ENCODE peak calls at places on chromosomes 16 and 17, in seven cellular contexts. H, E, P, K, M, J and Q are unnamed samples.

GRCh38 chr16:13223666-13224065 is 322.3 kb downstream of the SHISA9 start:
- DNase-seq in P (no peak), K (no peak), J (no peak), E (no peak), M (no peak), H (no peak), Q (no peak)

GRCh38 chr16:9144106-9144505 is 52.7 kb downstream of the HAPSTR1 start:
- DNase-seq in M (no peak), P (no peak), K (no peak), H (peak; percentile 23), E (no peak), J (no peak), Q (no peak)

GRCh38 chr16:46748775-46749705 is 896 bp upstream of the MYLK3 start:
- DNase-seq in J (no peak), M (peak; percentile 30), K (peak; percentile 77), P (no peak), E (no peak), H (peak; percentile 92), Q (no peak)

GRCh38 chr17:43998552-43998951 is 5.9 kb upstream of the NAGS start:
- DNase-seq in J (no peak), P (no peak), K (no peak), H (no peak), M (no peak), E (no peak), Q (no peak)

GRCh38 chr17:81641825-81642489 is 5.0 kb downstream of the TSPAN10 start:
- DNase-seq in M (no peak), E (peak; percentile 92), K (no peak), H (no peak), P (no peak), J (no peak), Q (no peak)

GRCh38 chr16:15972046-15972868 is 22.8 kb downstream of the ABCC1 start:
- DNase-seq in J (no peak), K (no peak), H (no peak), P (no peak), M (no peak), E (no peak), Q (no peak)

GRCh38 chr16:27471661-27472060 is 69.7 kb downstream of the IL21R start:
- DNase-seq in E (no peak), K (no peak), H (no peak), M (no peak), P (no peak), J (no peak), Q (no peak)

GRCh38 chr17:80817861-80818260 is 173.8 kb upstream of the CHMP6 start:
- DNase-seq in J (no peak), M (peak; percentile 35), E (peak; percentile 38), K (no peak), H (peak; percentile 38), P (no peak), Q (no peak)

GRCh38 chr16:27450836-27451341 is 48.9 kb downstream of the IL21R start:
- DNase-seq in M (no peak), K (peak; percentile 74), E (no peak), J (no peak), P (no peak), H (no peak), Q (no peak)

GRCh38 chr16:70694088-70694487 is 8.2 kb upstream of the MTSS2 start:
- DNase-seq in K (no peak), M (no peak), J (no peak), E (peak; percentile 94), H (peak; percentile 82), P (no peak), Q (no peak)

GRCh38 chr16:81611721-81612120 is 167.1 kb downstream of the CMIP start:
- DNase-seq in E (no peak), P (no peak), H (no peak), M (no peak), J (no peak), K (no peak), Q (no peak)

GRCh38 chr17:13671771-13672170 is 70.0 kb upstream of the HS3ST3A1 start:
- DNase-seq in E (peak; percentile 9), M (no peak), J (no peak), P (no peak), H (no peak), K (peak; percentile 20), Q (no peak)

GRCh38 chr16:31700530-31701388 is 172.8 kb upstream of the ZNF267 start:
- DNase-seq in J (peak; percentile 82), H (peak; percentile 79), K (peak; percentile 92), E (no peak), M (peak; percentile 77), P (peak; percentile 92), Q (peak; percentile 86)

GRCh38 chr16:26672206-26672605 is 394.5 kb upstream of the C16orf82 start:
- DNase-seq in H (no peak), K (no peak), J (no peak), E (no peak), M (no peak), P (no peak), Q (no peak)

GRCh38 chr17:55883112-55883511 is 132.3 kb downstream of the PCTP start:
- DNase-seq in M (peak; percentile 7), H (no peak), J (no peak), K (no peak), P (no peak), E (no peak), Q (no peak)

GRCh38 chr16:31350275-31351005 is 4.5 kb upstream of the ITGAX start:
- DNase-seq in K (peak; percentile 23), M (no peak), P (no peak), E (no peak), J (no peak), H (no peak), Q (no peak)

GRCh38 chr17:34365340-34365739 is 2.3 kb upstream of the CCL1 start:
- DNase-seq in M (no peak), E (no peak), P (no peak), H (no peak), J (no peak), K (peak; percentile 28), Q (no peak)

GRCh38 chr16:9874233-9874632 is 308.0 kb downstream of the GRIN2A start:
- DNase-seq in P (no peak), H (no peak), E (no peak), J (no peak), M (no peak), K (no peak), Q (no peak)

GRCh38 chr17:49375544-49375943 is 13.5 kb upstream of the ZNF652 start:
- DNase-seq in H (no peak), J (no peak), P (no peak), K (no peak), M (no peak), E (no peak), Q (no peak)

GRCh38 chr17:82021728-82022309 is 859 bp downstream of the CENPX start:
- DNase-seq in H (no peak), E (no peak), P (no peak), J (no peak), M (no peak), K (peak; percentile 36), Q (no peak)

GRCh38 chr17:39863918-39864746 is at the start of gene IKZF3:
- DNase-seq in K (peak; percentile 94), H (peak; percentile 66), E (peak; percentile 76), P (peak; percentile 84), M (peak; percentile 78), J (peak; percentile 47), Q (peak; percentile 40)
- TF ChIP-seq CTCF in K (peak; percentile 52), H (no peak), E (peak; percentile 58), P (no peak), M (no peak), J (no peak), Q (no peak)

GRCh38 chr17:7992924-7993323 is 9.5 kb upstream of the GUCY2D start:
- DNase-seq in P (no peak), E (no peak), J (no peak), H (no peak), K (no peak), M (no peak), Q (no peak)

GRCh38 chr17:7993972-7994589 is 8.3 kb upstream of the GUCY2D start:
- DNase-seq in P (no peak), H (no peak), K (no peak), E (no peak), J (no peak), M (no peak), Q (no peak)

GRCh38 chr17:7992516-7992915 is 9.9 kb upstream of the GUCY2D start:
- DNase-seq in K (no peak), J (no peak), P (no peak), M (no peak), E (peak; percentile 74), H (no peak), Q (no peak)

GRCh38 chr17:8001976-8002645 is at the start of gene GUCY2D:
- DNase-seq in M (no peak), J (no peak), E (no peak), P (no peak), H (no peak), K (no peak), Q (no peak)

GRCh38 chr17:7997186-7997585 is 5.2 kb upstream of the GUCY2D start:
- DNase-seq in K (peak; percentile 49), M (no peak), E (no peak), P (peak; percentile 73), H (no peak), J (no peak), Q (no peak)
- TF ChIP-seq CTCF in K (no peak), M (peak; percentile 36), E (peak; percentile 34), P (no peak), H (peak; percentile 35), J (peak; percentile 37), Q (no peak)

DNA sequence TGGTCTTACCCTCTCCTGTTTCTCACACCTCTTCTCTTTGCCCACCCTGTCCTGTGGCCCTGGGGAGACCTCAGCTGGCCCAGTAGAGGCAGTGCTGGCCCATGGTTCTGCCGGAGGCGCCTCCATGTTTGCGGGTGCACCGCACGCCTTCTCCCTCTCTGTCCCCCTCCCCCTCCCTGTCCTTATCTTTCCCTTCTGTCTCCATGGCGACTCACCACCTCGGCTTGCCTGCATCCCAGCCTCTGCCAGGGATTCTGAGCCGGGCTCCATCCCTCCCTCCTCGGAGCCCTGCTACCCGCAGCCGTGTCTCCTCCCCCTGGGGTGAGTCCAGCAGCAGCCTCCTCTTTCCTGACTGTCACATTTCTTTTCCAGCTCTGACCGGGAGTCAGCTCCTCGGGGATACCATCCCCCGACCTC is at the start of gene RNF112:
- DNase-seq in H (no peak), J (no peak), E (no peak), P (no peak), K (no peak), M (peak; percentile 92), Q (no peak)
- TF ChIP-seq CTCF in H (no peak), J (no peak), E (no peak), P (no peak), K (no peak), M (peak; percentile 47), Q (no peak)

GRCh38 chr17:42165751-42166150 is 11.0 kb upstream of the RAB5C start:
- DNase-seq in M (no peak), H (no peak), J (no peak), E (no peak), P (no peak), K (no peak), Q (no peak)

GRCh38 chr17:42163696-42164407 is 9.1 kb upstream of the RAB5C start:
- DNase-seq in J (no peak), E (no peak), M (no peak), K (no peak), H (no peak), P (no peak), Q (no peak)

GRCh38 chr17:42159796-42160551 is 5.2 kb upstream of the RAB5C start:
- DNase-seq in J (no peak), K (no peak), P (no peak), M (no peak), E (no peak), H (no peak), Q (no peak)

GRCh38 chr17:42166196-42166763 is 11.5 kb upstream of the RAB5C start:
- DNase-seq in K (no peak), P (no peak), J (no peak), E (no peak), M (no peak), H (no peak), Q (no peak)

GRCh38 chr17:42163113-42163512 is 8.3 kb upstream of the RAB5C start:
- DNase-seq in J (no peak), M (peak; percentile 61), H (no peak), P (no peak), K (peak; percentile 51), E (no peak), Q (no peak)
- TF ChIP-seq CTCF in J (peak; percentile 46), M (peak; percentile 51), H (peak; percentile 9), P (no peak), K (peak; percentile 66), E (no peak), Q (peak; percentile 35)